ENCODE peak calls at places on chromosomes 5 and 9, in nine cellular contexts. Q is breast epithelium, F is AG10803, S is fibroblast of the aortic adventitia, J is Caco-2, O is AG09319, V is brain microvascular endothelial cell, W is adrenal gland, X is psoas muscle. L is an unnamed sample.

GRCh38 chr5:15702102-15702501 is 202.1 kb downstream of the FBXL7 start:
- DNase-seq in F (peak), X (no peak), J (no peak), V (peak), O (no peak), Q (no peak), W (peak), S (peak), L (peak)

GRCh38 chr5:59079622-59080620 is 497.0 kb downstream of the RAB3C start:
- DNase-seq in X (no peak), S (peak), F (peak), O (peak), J (peak), V (peak), W (peak), Q (no peak), L (peak)

GRCh38 chr5:598564-598890 is 13.6 kb upstream of the CEP72 start:
- DNase-seq in F (no peak), V (no peak), Q (no peak), J (peak), X (no peak), W (no peak), O (no peak), S (no peak), L (no peak)

GRCh38 chr9:131714821-131715220 is 25.1 kb downstream of the RAPGEF1 start:
- DNase-seq in J (no peak), O (no peak), S (no peak), Q (no peak), V (no peak), W (no peak), F (no peak), X (no peak), L (no peak)

GRCh38 chr9:108053555-108054061 is 564.0 kb upstream of the KLF4 start:
- DNase-seq in W (peak), Q (peak), J (no peak), O (peak), X (peak), F (peak), V (peak), S (peak), L (peak)

GRCh38 chr5:143516249-143516648 is 112.8 kb upstream of the NR3C1 start:
- DNase-seq in S (no peak), X (no peak), F (no peak), V (no peak), O (no peak), J (no peak), W (no peak), Q (no peak), L (no peak)

GRCh38 chr5:124285733-124286132 is 460.7 kb downstream of the ZNF608 start:
- DNase-seq in F (no peak), V (no peak), W (no peak), Q (no peak), X (no peak), O (no peak), J (no peak), S (no peak), L (no peak)

GRCh38 chr5:177369050-177369912 is 11.6 kb downstream of the RGS14 start:
- DNase-seq in O (no peak), S (peak), J (no peak), Q (no peak), X (no peak), V (no peak), W (peak), F (peak), L (peak)

GRCh38 chr9:22649384-22649783 is 202.8 kb downstream of the DMRTA1 start:
- DNase-seq in O (peak), V (no peak), J (no peak), W (no peak), S (peak), F (peak), X (no peak), Q (no peak), L (no peak)

GRCh38 chr5:151094054-151094858 is 13.4 kb upstream of the TNIP1 start:
- DNase-seq in S (no peak), J (no peak), O (no peak), W (no peak), X (no peak), Q (no peak), F (no peak), V (peak), L (peak)

GRCh38 chr9:38133595-38133994 is 64.6 kb upstream of the SHB start:
- DNase-seq in O (no peak), S (no peak), J (no peak), F (no peak), X (no peak), V (no peak), W (no peak), Q (no peak), L (no peak)
- TF ChIP-seq CTCF in O (no peak), S (no peak), J (no peak), F (peak), X (no peak), V (peak), W (no peak), Q (no peak), L (no peak)

GRCh38 chr9:17075758-17076485 is 58.9 kb upstream of the CNTLN start:
- DNase-seq in F (peak), X (no peak), J (no peak), S (peak), O (no peak), V (no peak), W (no peak), Q (no peak), L (peak)
- TF ChIP-seq CTCF in F (no peak), X (no peak), J (no peak), S (no peak), O (no peak), V (peak), W (no peak), Q (no peak), L (no peak)

DNA sequence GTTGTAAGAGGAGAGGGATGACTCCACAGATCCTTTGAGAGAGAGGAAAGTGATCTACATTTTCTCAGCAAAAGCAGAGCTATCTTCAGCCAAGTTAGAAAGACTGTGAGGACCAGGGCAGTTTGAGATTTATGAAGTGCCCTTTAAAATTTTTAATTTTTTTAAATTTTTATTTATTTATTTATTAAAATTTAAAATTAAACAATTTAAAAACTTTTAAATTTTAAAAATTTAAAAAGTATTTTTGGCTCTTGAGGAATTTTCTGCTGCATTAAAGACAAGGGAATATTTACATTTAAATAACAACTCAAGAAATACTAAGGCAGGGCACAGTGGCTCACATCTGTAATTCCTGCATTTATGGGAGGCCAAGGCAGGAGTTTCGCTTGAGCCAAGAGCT is 30.4 kb upstream of the OCLN start:
- DNase-seq in S (no peak), J (no peak), O (no peak), V (no peak), X (no peak), Q (no peak), W (no peak), F (no peak), L (no peak)
- TF ChIP-seq CTCF in S (no peak), J (no peak), O (no peak), V (no peak), X (no peak), Q (no peak), W (no peak), F (no peak), L (no peak)

GRCh38 chr9:91714020-91714721 is 235.9 kb downstream of the ROR2 start:
- DNase-seq in S (peak), V (peak), Q (no peak), X (peak), F (peak), W (peak), J (peak), O (peak), L (peak)

GRCh38 chr9:91711755-91712591 is 238.1 kb downstream of the ROR2 start:
- DNase-seq in J (no peak), S (no peak), V (no peak), W (peak), F (peak), X (no peak), O (no peak), Q (no peak), L (no peak)

GRCh38 chr9:91705386-91705785 is 244.6 kb downstream of the ROR2 start:
- DNase-seq in J (no peak), Q (no peak), F (no peak), X (no peak), W (no peak), V (no peak), O (no peak), S (no peak), L (no peak)

GRCh38 chr9:91712811-91713210 is 237.2 kb downstream of the ROR2 start:
- DNase-seq in X (no peak), S (no peak), W (no peak), J (no peak), Q (no peak), O (no peak), F (no peak), V (no peak), L (no peak)

DNA sequence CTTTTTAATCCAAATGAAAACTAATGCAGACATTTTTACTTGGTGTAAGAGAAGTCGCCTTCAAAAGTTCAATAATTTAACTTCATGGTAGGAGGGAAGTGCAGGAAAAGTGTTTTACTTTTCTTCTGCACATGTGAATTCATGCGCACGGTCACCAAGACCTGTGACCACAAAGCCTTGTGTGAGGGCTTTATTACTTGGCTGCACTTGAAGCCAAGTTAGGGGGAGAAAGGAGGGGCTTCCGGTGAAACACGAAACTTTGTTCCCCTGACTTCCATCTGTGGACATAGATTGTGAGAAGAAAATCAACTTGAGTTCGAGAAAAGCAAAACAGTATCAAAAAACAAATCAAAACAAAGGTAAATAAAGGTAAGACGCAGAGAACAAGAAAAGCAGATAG is 239.9 kb downstream of the ROR2 start:
- DNase-seq in J (no peak), W (no peak), X (no peak), F (no peak), O (no peak), S (no peak), Q (no peak), V (no peak), L (no peak)
- TF ChIP-seq CTCF in J (no peak), W (no peak), X (no peak), F (no peak), O (no peak), S (no peak), Q (no peak), V (no peak), L (no peak)

GRCh38 chr9:7844283-7844682 is 44.7 kb upstream of the DMAC1 start:
- DNase-seq in V (no peak), X (no peak), W (no peak), F (no peak), S (peak), O (no peak), Q (no peak), J (no peak), L (peak)
- TF ChIP-seq CTCF in V (peak), X (no peak), W (no peak), F (peak), S (peak), O (no peak), Q (no peak), J (no peak), L (no peak)

GRCh38 chr9:34403554-34404380 is 27.1 kb upstream of the MYORG start:
- DNase-seq in W (peak), S (peak), V (peak), J (peak), X (peak), O (no peak), F (peak), Q (peak), L (peak)

GRCh38 chr9:34400686-34401602 is 24.2 kb upstream of the MYORG start:
- DNase-seq in O (no peak), F (no peak), W (no peak), Q (no peak), V (no peak), X (no peak), S (no peak), J (no peak), L (no peak)

GRCh38 chr9:34399729-34400128 is 23.0 kb upstream of the MYORG start:
- DNase-seq in W (no peak), Q (no peak), V (no peak), O (no peak), S (no peak), F (no peak), X (no peak), J (no peak), L (no peak)

GRCh38 chr9:34398875-34399274 is 22.2 kb upstream of the MYORG start:
- DNase-seq in F (no peak), S (no peak), W (no peak), O (no peak), X (no peak), V (no peak), Q (no peak), J (no peak), L (no peak)

GRCh38 chr9:34400275-34400674 is 23.6 kb upstream of the MYORG start:
- DNase-seq in S (no peak), F (no peak), W (no peak), J (no peak), O (no peak), V (no peak), X (no peak), Q (no peak), L (no peak)
- TF ChIP-seq CTCF in S (peak), F (no peak), W (no peak), J (no peak), O (no peak), V (peak), X (no peak), Q (no peak), L (peak)

L was measured in foreskin fibroblast.